ENCODE peak calls at places on chromosomes 11 and 22, in five cellular contexts. One of them, this sample, is unnamed.

GRCh38 chr22:19640306-19640705 is 74.0 kb upstream of the SEPTIN5 start:
- DNase-seq in NCI-H1417: no peak
- DNase-seq in activated CD8-positive, alpha-beta T cell treated with anti-CD3 and anti-CD28 coated beads for 36 hours: no peak
- DNase-seq in CD4-positive, alpha-beta T cell: no peak
- DNase-seq in tibial nerve: no peak
- DNase-seq in this sample: no peak

GRCh38 chr11:114088216-114088615 is 28.7 kb downstream of the ZBTB16 start:
- DNase-seq in NCI-H1417: no peak
- DNase-seq in activated CD8-positive, alpha-beta T cell treated with anti-CD3 and anti-CD28 coated beads for 36 hours: no peak
- DNase-seq in CD4-positive, alpha-beta T cell: no peak
- DNase-seq in tibial nerve: no peak
- DNase-seq in this sample: no peak

GRCh38 chr11:70578831-70579230 is 180.5 kb downstream of the CTTN start:
- DNase-seq in NCI-H1417: no peak
- DNase-seq in activated CD8-positive, alpha-beta T cell treated with anti-CD3 and anti-CD28 coated beads for 36 hours: no peak
- DNase-seq in CD4-positive, alpha-beta T cell: peak; percentile 17
- DNase-seq in tibial nerve: no peak
- DNase-seq in this sample: no peak

GRCh38 chr11:57675176-57675941 is 7.4 kb downstream of the ZDHHC5 start:
- DNase-seq in NCI-H1417: no peak
- DNase-seq in activated CD8-positive, alpha-beta T cell treated with anti-CD3 and anti-CD28 coated beads for 36 hours: no peak
- DNase-seq in CD4-positive, alpha-beta T cell: no peak
- DNase-seq in tibial nerve: no peak
- DNase-seq in this sample: no peak

GRCh38 chr11:66419825-66420224 is 1.0 kb upstream of the NPAS4 start:
- DNase-seq in NCI-H1417: peak; percentile 50
- DNase-seq in activated CD8-positive, alpha-beta T cell treated with anti-CD3 and anti-CD28 coated beads for 36 hours: peak; percentile 33
- DNase-seq in CD4-positive, alpha-beta T cell: no peak
- DNase-seq in tibial nerve: no peak
- DNase-seq in this sample: no peak

GRCh38 chr11:131688056-131688693 is 317.8 kb downstream of the NTM start:
- DNase-seq in NCI-H1417: peak; percentile 80
- DNase-seq in activated CD8-positive, alpha-beta T cell treated with anti-CD3 and anti-CD28 coated beads for 36 hours: peak; percentile 52
- DNase-seq in CD4-positive, alpha-beta T cell: no peak
- DNase-seq in tibial nerve: peak; percentile 24
- DNase-seq in this sample: no peak

GRCh38 chr11:64130618-64131017 is 35.3 kb downstream of the MACROD1 start:
- DNase-seq in NCI-H1417: peak; percentile 65
- DNase-seq in activated CD8-positive, alpha-beta T cell treated with anti-CD3 and anti-CD28 coated beads for 36 hours: no peak
- DNase-seq in CD4-positive, alpha-beta T cell: no peak
- DNase-seq in tibial nerve: no peak
- DNase-seq in this sample: no peak

GRCh38 chr11:110984147-110984546 is 261.4 kb upstream of the POU2AF2 start:
- DNase-seq in NCI-H1417: no peak
- DNase-seq in activated CD8-positive, alpha-beta T cell treated with anti-CD3 and anti-CD28 coated beads for 36 hours: no peak
- DNase-seq in CD4-positive, alpha-beta T cell: no peak
- DNase-seq in tibial nerve: no peak
- DNase-seq in this sample: no peak

GRCh38 chr22:31361743-31362142 is 15.6 kb upstream of the PATZ1 start:
- DNase-seq in NCI-H1417: no peak
- DNase-seq in activated CD8-positive, alpha-beta T cell treated with anti-CD3 and anti-CD28 coated beads for 36 hours: no peak
- DNase-seq in CD4-positive, alpha-beta T cell: no peak
- DNase-seq in tibial nerve: no peak
- DNase-seq in this sample: no peak